ENCODE peak calls at places on chromosomes 1 and 21, in four cellular contexts. V, Y, X and J are unnamed samples.

GRCh38 chr1:23591460-23592208 is 32.3 kb upstream of the ID3 start:
- DNase-seq in Y (no peak), V (no peak), X (no peak), J (peak; percentile 46)

GRCh38 chr21:39022901-39023693 is 160.2 kb downstream of the PSMG1 start:
- DNase-seq in X (no peak), V (no peak), Y (no peak), J (peak; percentile 28)

GRCh38 chr1:21814241-21814918 is 2.3 kb downstream of the LDLRAD2 start:
- DNase-seq in V (peak; percentile 50), X (peak; percentile 82), Y (peak; percentile 47), J (no peak)

GRCh38 chr1:36883315-36883949 is 150.9 kb downstream of the GRIK3 start:
- DNase-seq in X (peak; percentile 2), V (no peak), Y (no peak), J (no peak)

GRCh38 chr1:10525208-10525607 is 50.5 kb downstream of the PEX14 start:
- DNase-seq in V (no peak), Y (no peak), X (no peak), J (no peak)

GRCh38 chr1:187566371-187566770 is 737.6 kb downstream of the PLA2G4A start:
- DNase-seq in V (no peak), Y (no peak), X (no peak), J (no peak)

GRCh38 chr1:181587870-181588438 is 104.6 kb downstream of the CACNA1E start:
- DNase-seq in Y (no peak), V (no peak), X (peak; percentile 52), J (no peak)

GRCh38 chr1:105664495-105664894 is 1392.0 kb upstream of the PRMT6 start:
- DNase-seq in Y (no peak), V (no peak), X (no peak), J (no peak)

GRCh38 chr1:228226956-228227791 is 19.3 kb downstream of the OBSCN start:
- DNase-seq in Y (no peak), X (no peak), V (no peak), J (peak; percentile 63)

GRCh38 chr1:200409203-200409760 is 554 bp downstream of the ZNF281 start:
- DNase-seq in X (peak; percentile 46), Y (no peak), V (no peak), J (peak; percentile 33)

GRCh38 chr1:25774921-25775774 is 24.8 kb upstream of the SELENON start:
- DNase-seq in V (no peak), X (no peak), Y (no peak), J (no peak)

GRCh38 chr1:59814180-59814900 is 409 bp upstream of the HOOK1 start:
- DNase-seq in Y (peak; percentile 91), X (peak; percentile 99), V (peak; percentile 82), J (no peak)

GRCh38 chr21:29299046-29299905 is 554 bp downstream of the BACH1 start:
- DNase-seq in X (no peak), Y (no peak), V (peak; percentile 49), J (peak; percentile 65)

GRCh38 chr1:100538935-100539835 is 1.2 kb downstream of the GPR88 start:
- DNase-seq in Y (no peak), X (peak; percentile 66), V (peak; percentile 43), J (peak; percentile 3)

GRCh38 chr1:233251321-233251720 is 44.2 kb downstream of the PCNX2 start:
- DNase-seq in X (no peak), Y (no peak), V (no peak), J (no peak)

GRCh38 chr21:42057861-42058437 is 13.2 kb upstream of the UMODL1 start:
- DNase-seq in Y (no peak), V (no peak), X (no peak), J (no peak)

GRCh38 chr1:26168410-26169167 is at the start of gene C1orf232:
- DNase-seq in V (no peak), X (no peak), Y (no peak), J (no peak)

GRCh38 chr1:2848006-2848670 is 46.6 kb upstream of the TTC34 start:
- DNase-seq in Y (no peak), V (no peak), X (no peak), J (no peak)

GRCh38 chr1:219416598-219417238 is 196.2 kb downstream of the ZC3H11B start:
- DNase-seq in Y (peak; percentile 13), V (peak; percentile 27), X (peak; percentile 67), J (peak; percentile 50)

GRCh38 chr1:29243863-29244185 is 7.5 kb downstream of the PTPRU start:
- DNase-seq in V (no peak), X (no peak), Y (no peak), J (peak; percentile 89)

GRCh38 chr1:248800459-248800858 is 25.3 kb downstream of the SH3BP5L start:
- DNase-seq in V (no peak), X (no peak), Y (no peak), J (no peak)

GRCh38 chr1:10737268-10737624 is 59.2 kb downstream of the CASZ1 start:
- DNase-seq in V (no peak), Y (no peak), X (no peak), J (no peak)

GRCh38 chr1:22662318-22662717 is 9.3 kb downstream of the C1QB start:
- DNase-seq in X (peak; percentile 93), V (peak; percentile 31), Y (no peak), J (no peak)

GRCh38 chr1:37998089-37998808 is 7.1 kb downstream of the FHL3 start:
- DNase-seq in Y (no peak), V (no peak), X (no peak), J (no peak)

GRCh38 chr21:36589352-36589971 is 109.5 kb upstream of the SIM2 start:
- DNase-seq in Y (no peak), V (no peak), X (peak; percentile 49), J (peak; percentile 27)

GRCh38 chr1:207084701-207085180 is 3.9 kb upstream of the C4BPB start:
- DNase-seq in V (peak; percentile 56), Y (peak; percentile 27), X (peak; percentile 75), J (peak; percentile 61)

DNA sequence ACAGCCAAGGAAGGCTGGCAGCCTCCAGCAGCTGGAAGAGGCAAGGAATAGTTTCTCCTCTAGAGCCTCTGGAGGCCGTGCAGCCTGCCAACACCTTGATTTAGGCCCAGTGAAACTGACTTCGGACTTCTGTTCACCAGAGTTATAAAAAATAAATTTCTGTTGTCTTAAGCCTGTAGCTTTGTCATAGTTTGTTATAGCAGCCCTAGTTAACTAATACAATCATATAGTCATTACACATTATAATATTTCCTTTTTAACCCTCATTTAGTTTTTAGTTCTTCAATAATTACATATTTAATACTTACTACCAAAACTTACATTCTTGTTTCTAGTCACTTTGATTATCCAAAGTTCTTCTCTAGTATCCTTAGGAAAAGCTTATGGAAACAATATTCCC is 20.3 kb downstream of the NOS1AP start:
- DNase-seq in V (no peak), X (no peak), Y (no peak), J (no peak)
- H2AK5ac ChIP-seq in V (no peak overlapping the region), X (no peak overlapping the region), Y (no peak overlapping the region), J (no peak overlapping the region)

DNA sequence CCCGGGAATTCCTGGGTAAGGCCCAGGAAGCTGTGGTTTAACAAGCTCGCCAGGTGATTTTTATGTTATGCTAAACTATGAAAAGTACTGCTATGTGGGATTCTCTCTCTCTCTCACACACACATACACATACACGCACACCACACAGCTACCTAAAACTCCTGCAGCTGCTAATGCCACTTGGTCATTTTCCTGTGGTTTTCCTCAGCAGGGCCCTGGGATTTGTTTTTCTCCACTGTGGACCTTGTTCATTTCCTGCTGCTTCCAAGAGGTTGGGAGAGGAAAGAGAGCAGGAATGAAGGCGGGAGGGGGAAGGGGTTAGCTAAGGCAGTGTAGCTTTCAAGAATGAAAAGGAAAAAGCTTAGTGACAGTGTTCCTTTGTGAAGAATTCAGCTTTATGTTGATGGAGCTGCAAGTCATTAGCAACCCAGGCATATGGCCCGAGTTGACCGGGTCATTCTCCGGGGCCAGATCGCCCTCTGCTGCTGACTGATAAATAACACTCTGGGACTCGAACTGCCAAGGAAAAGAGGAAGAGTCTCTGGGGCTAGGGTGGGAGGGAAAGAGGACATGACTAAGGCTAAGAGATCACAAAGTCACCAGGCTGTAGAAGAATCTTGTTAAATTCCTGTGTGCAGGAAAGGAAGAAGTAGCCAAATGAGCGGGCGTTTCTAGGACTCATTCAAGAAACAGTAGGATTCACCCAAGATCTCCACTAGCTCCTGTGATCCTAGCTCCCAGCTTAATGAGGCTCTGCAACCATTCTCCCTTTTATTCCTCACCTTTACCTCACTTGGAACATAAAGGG is 30.5 kb upstream of the LRIG2 start:
- DNase-seq in V (peak; percentile 88), X (peak; percentile 96), Y (peak; percentile 96), J (peak; percentile 78)
- H2AK5ac ChIP-seq in V (no peak overlapping the region), X (no peak overlapping the region), Y (peak overlapping the region; percentile 89), J (no peak overlapping the region)

GRCh38 chr1:203140743-203141520 is 13.4 kb downstream of the ADORA1 start:
- DNase-seq in V (no peak), X (no peak), Y (no peak), J (no peak)
- H2AK5ac ChIP-seq in V (peak overlapping the region; percentile 33), X (no peak overlapping the region), Y (no peak overlapping the region), J (no peak overlapping the region)

DNA sequence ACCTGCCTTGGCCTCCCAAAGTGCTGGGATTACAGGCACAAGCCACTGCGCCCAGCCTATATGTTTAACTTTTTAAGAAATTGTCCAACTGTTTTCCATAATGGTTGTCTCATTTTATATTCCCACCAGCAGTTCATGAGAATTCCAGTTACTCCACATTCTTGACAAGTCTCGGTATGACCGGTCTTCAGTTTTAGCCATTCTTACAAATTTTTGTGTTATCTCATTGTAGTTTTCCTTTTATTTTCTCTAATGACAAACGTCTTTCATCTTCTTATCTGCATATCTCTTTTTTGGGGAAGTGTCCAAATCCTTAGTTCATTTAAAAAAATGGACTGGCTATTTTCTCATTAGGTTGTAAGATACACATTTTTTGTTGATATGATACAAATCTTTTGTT is 132.5 kb downstream of the HS2ST1 start:
- DNase-seq in X (no peak), Y (no peak), V (no peak), J (no peak)
- H2AK5ac ChIP-seq in X (no peak overlapping the region), Y (no peak overlapping the region), V (no peak overlapping the region), J (no peak overlapping the region)

DNA sequence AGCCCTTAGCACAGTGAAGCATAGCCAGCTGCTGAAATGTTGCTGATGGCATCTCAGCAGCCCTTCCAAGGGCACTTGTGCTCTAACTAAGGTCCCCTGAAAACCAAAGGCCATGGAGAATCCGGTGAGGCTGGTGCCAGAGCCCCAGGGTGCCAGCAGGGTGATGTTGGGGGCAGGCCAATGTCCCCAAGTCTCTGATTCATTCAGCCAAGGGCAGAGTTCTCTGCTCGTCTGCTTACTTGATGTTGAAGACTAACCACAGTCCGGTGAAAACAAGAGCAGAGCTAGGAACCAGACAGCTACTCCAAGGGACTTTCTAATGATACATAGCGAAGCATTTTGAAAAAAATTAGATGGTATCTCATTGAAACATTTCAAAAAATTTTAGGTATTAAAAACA is 149.8 kb downstream of the ZZZ3 start:
- DNase-seq in V (no peak), X (no peak), Y (no peak), J (no peak)
- H2AK5ac ChIP-seq in V (no peak overlapping the region), X (no peak overlapping the region), Y (no peak overlapping the region), J (peak overlapping the region; percentile 61)